ENCODE peak calls at places on chromosomes 12 and 14, in five cellular contexts. One of them, this sample, is unnamed. For H3K36me3, the result is how much of the 10 kb centered on the place peaks cover.

GRCh38 chr12:79897617-79898016 is 37.3 kb downstream of the PPP1R12A start:
- DNase-seq in cardiac muscle cell: peak
- DNase-seq in WERI-Rb-1: no peak
- DNase-seq in SK-N-SH: no peak
- DNase-seq in A673: peak
- DNase-seq in this sample: no peak

GRCh38 chr12:77577756-77578155 is 252.9 kb upstream of the NAV3 start:
- DNase-seq in WERI-Rb-1: no peak
- DNase-seq in A673: no peak
- DNase-seq in SK-N-SH: no peak
- DNase-seq in cardiac muscle cell: no peak
- DNase-seq in this sample: no peak

GRCh38 chr12:100026241-100026640 is 41.5 kb upstream of the ANKS1B start:
- DNase-seq in SK-N-SH: no peak
- DNase-seq in cardiac muscle cell: no peak
- DNase-seq in A673: no peak
- DNase-seq in WERI-Rb-1: no peak
- DNase-seq in this sample: no peak

GRCh38 chr12:113870035-113870434 is 96.1 kb downstream of the RBM19 start:
- DNase-seq in SK-N-SH: no peak
- DNase-seq in cardiac muscle cell: no peak
- DNase-seq in A673: no peak
- DNase-seq in WERI-Rb-1: no peak
- DNase-seq in this sample: no peak

GRCh38 chr12:90514325-90514724 is 440.7 kb downstream of the CCER1 start:
- DNase-seq in A673: peak
- DNase-seq in SK-N-SH: peak
- DNase-seq in WERI-Rb-1: no peak
- DNase-seq in cardiac muscle cell: peak
- DNase-seq in this sample: no peak

GRCh38 chr14:103292426-103293374 is 41.3 kb upstream of the EIF5 start:
- DNase-seq in cardiac muscle cell: peak
- DNase-seq in A673: peak
- DNase-seq in WERI-Rb-1: peak
- DNase-seq in SK-N-SH: peak
- DNase-seq in this sample: peak

GRCh38 chr14:72013606-72014129 is 81.4 kb downstream of the RGS6 start:
- DNase-seq in cardiac muscle cell: no peak
- DNase-seq in A673: no peak
- DNase-seq in SK-N-SH: no peak
- DNase-seq in WERI-Rb-1: no peak
- DNase-seq in this sample: no peak

GRCh38 chr14:100981808-100982207 is 78.3 kb upstream of the RTL1 start:
- DNase-seq in cardiac muscle cell: peak
- DNase-seq in WERI-Rb-1: no peak
- DNase-seq in A673: no peak
- DNase-seq in SK-N-SH: no peak
- DNase-seq in this sample: no peak

GRCh38 chr14:57526942-57527341 is 33.3 kb upstream of the CCDC198 start:
- DNase-seq in SK-N-SH: no peak
- DNase-seq in WERI-Rb-1: peak
- DNase-seq in cardiac muscle cell: no peak
- DNase-seq in A673: peak
- DNase-seq in this sample: no peak

DNA sequence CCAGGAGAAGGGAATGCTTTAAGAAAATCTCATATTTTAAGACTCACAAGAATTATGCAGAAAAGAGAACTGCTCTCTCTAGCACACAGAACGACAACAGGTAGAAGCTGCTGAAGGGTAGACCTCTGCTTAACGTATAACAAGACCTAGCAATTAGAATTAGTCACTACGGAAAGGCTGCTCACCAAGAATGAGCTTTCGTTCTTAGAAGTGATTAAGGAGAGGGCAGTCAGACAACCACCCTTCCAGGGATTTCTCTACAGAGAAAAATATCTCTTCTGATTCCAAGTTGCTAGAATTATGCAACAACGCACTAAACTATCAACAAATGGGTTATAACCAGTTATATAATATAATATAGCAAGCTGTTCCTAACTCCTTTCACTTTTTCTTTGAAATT is 18.6 kb downstream of the LRIG3 start:
- DNase-seq in SK-N-SH: no peak
- DNase-seq in A673: no peak
- DNase-seq in WERI-Rb-1: no peak
- DNase-seq in cardiac muscle cell: no peak
- DNase-seq in this sample: no peak
- H3K36me3 ChIP-seq in SK-N-SH: under half
- H3K36me3 ChIP-seq in A673: under half
- H3K36me3 ChIP-seq in WERI-Rb-1: under half
- H3K36me3 ChIP-seq in cardiac muscle cell: under half
- H3K36me3 ChIP-seq in this sample: under half

GRCh38 chr12:112061127-112061526 is 47.5 kb downstream of the NAA25 start:
- DNase-seq in A673: no peak
- DNase-seq in cardiac muscle cell: no peak
- DNase-seq in WERI-Rb-1: no peak
- DNase-seq in SK-N-SH: no peak
- DNase-seq in this sample: no peak
- TF ChIP-seq CTCF in A673: no peak
- TF ChIP-seq CTCF in cardiac muscle cell: no peak
- TF ChIP-seq CTCF in WERI-Rb-1: no peak
- TF ChIP-seq CTCF in SK-N-SH: no peak
- TF ChIP-seq CTCF in this sample: no peak

GRCh38 chr12:123987022-123987421 is 14.0 kb downstream of the ZNF664 start:
- DNase-seq in SK-N-SH: no peak
- DNase-seq in WERI-Rb-1: no peak
- DNase-seq in cardiac muscle cell: no peak
- DNase-seq in A673: no peak
- DNase-seq in this sample: no peak

GRCh38 chr12:123991402-123991951 is 18.5 kb downstream of the ZNF664 start:
- DNase-seq in WERI-Rb-1: no peak
- DNase-seq in SK-N-SH: no peak
- DNase-seq in A673: no peak
- DNase-seq in cardiac muscle cell: no peak
- DNase-seq in this sample: no peak

GRCh38 chr12:123989753-123990152 is 16.7 kb downstream of the ZNF664 start:
- DNase-seq in A673: no peak
- DNase-seq in SK-N-SH: no peak
- DNase-seq in WERI-Rb-1: no peak
- DNase-seq in cardiac muscle cell: no peak
- DNase-seq in this sample: no peak

GRCh38 chr12:123990512-123990911 is 17.5 kb downstream of the ZNF664 start:
- DNase-seq in WERI-Rb-1: no peak
- DNase-seq in cardiac muscle cell: peak
- DNase-seq in SK-N-SH: no peak
- DNase-seq in A673: no peak
- DNase-seq in this sample: no peak

GRCh38 chr12:123989168-123989567 is 16.2 kb downstream of the ZNF664 start:
- DNase-seq in SK-N-SH: no peak
- DNase-seq in A673: no peak
- DNase-seq in cardiac muscle cell: no peak
- DNase-seq in WERI-Rb-1: no peak
- DNase-seq in this sample: no peak
- H3K36me3 ChIP-seq in SK-N-SH: half or more
- H3K36me3 ChIP-seq in A673: under half
- H3K36me3 ChIP-seq in cardiac muscle cell: under half
- H3K36me3 ChIP-seq in WERI-Rb-1: half or more
- H3K36me3 ChIP-seq in this sample: half or more

DNA sequence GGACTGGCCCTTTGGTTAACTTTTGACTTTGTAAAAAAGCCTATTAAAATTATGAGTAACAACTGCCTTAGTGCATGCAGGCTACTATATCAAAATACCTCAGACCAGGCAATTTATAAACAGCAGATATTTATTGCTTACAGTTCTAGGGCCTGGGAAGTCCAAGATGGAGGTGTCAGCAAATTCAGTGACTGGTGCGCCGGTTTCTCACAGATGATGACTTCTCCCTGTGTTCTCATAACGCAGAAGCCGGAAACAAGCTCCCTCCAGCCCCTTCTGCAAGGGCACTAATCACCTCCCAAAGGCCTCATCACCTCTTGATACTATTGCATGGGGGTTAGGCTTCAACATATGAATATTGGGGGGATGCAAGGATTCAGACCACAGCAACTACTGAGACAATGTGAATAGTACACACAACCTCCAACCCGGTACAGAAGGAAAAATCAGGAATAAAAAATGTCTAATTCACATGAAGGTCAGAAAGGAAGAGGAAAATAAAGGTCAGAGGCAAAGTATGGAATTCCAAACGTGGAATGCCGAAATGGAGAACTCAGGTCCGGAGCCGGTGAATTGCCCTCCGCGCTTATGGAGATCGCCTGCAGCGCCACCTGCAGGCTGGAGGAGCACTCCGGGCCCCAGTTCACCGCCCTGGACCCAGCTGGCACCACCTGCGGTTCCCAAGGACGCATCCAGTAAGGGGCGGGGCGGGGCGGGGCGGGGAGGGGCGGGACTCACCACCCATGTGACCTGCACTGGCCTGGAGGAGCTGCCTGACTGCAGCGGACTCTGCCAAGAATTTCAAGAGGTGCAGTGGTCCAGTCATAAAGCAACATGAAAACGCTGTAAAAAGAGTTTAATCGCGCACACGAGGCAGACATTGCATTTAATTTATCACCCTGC is 203.4 kb downstream of the KIF26A start:
- DNase-seq in cardiac muscle cell: peak
- DNase-seq in SK-N-SH: peak
- DNase-seq in WERI-Rb-1: peak
- DNase-seq in A673: peak
- DNase-seq in this sample: peak
- TF ChIP-seq CTCF in cardiac muscle cell: peak
- TF ChIP-seq CTCF in SK-N-SH: peak
- TF ChIP-seq CTCF in WERI-Rb-1: peak
- TF ChIP-seq CTCF in A673: peak
- TF ChIP-seq CTCF in this sample: peak

This sample was measured in BE2C.